ENCODE peak calls at places on chromosomes 2 and 18, in four cellular contexts. J, C, A and M are unnamed samples.

GRCh38 chr18:68667121-68667520 is 47.8 kb downstream of the TMX3 start:
- DNase-seq in J (no peak), C (no peak), A (no peak), M (no peak)

GRCh38 chr18:48796491-48797205 is 154.1 kb downstream of the SMAD7 start:
- DNase-seq in J (no peak), C (no peak), A (no peak), M (no peak)

GRCh38 chr18:29962579-29962978 is 1080.0 kb downstream of the DSC3 start:
- DNase-seq in J (no peak), C (no peak), A (no peak), M (no peak)

GRCh38 chr18:23809411-23809810 is 120.2 kb downstream of the LAMA3 start:
- DNase-seq in J (no peak), C (no peak), A (no peak), M (no peak)

GRCh38 chr2:17894005-17894404 is 15.5 kb downstream of the KCNS3 start:
- DNase-seq in J (no peak), C (no peak), A (no peak), M (no peak)

GRCh38 chr2:216516730-216517350 is 18.2 kb downstream of the RPL37A start:
- DNase-seq in J (peak), C (no peak), A (no peak), M (no peak)

GRCh38 chr2:12884713-12885282 is 168.1 kb downstream of the TRIB2 start:
- DNase-seq in J (peak), C (peak), A (no peak), M (peak)

GRCh38 chr2:30820381-30821055 is 13.3 kb upstream of the CAPN13 start:
- DNase-seq in J (no peak), C (no peak), A (no peak), M (no peak)

GRCh38 chr18:35141077-35141476 is 99.8 kb upstream of the ZNF397 start:
- DNase-seq in J (no peak), C (no peak), A (no peak), M (no peak)

GRCh38 chr2:102915128-102915527 is 153.3 kb downstream of the TMEM182 start:
- DNase-seq in J (peak), C (no peak), A (no peak), M (peak)

GRCh38 chr2:18345848-18346247 is 214.6 kb downstream of the RDH14 start:
- DNase-seq in J (peak), C (peak), A (no peak), M (peak)

GRCh38 chr18:49161627-49162026 is 210.9 kb upstream of the SMAD7 start:
- DNase-seq in J (no peak), C (no peak), A (no peak), M (no peak)

DNA sequence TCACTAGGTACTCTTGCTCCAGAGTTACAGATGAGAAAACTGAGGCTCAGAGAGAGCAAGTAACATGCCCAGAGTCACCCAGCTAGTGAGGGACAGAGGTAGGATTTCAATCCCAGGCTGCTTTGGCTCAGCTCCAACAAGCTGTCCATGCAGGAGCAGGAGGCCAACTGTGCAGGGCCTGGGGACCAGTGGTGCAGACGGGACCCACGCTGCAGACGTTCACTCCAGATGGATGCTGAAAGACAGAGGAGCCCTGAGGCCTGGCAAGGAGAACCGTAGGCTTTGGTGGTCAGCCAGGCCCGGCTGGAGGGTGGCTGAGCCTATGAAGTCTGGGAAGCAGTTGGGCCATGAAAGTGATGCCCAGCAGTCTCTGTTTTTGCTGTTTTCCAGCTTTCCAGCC is 102.6 kb downstream of the MCFD2 start:
- DNase-seq in J (no peak), C (no peak), A (no peak), M (no peak)
- TF ChIP-seq POLR2A in J (no peak), C (no peak), A (no peak), M (no peak)

DNA sequence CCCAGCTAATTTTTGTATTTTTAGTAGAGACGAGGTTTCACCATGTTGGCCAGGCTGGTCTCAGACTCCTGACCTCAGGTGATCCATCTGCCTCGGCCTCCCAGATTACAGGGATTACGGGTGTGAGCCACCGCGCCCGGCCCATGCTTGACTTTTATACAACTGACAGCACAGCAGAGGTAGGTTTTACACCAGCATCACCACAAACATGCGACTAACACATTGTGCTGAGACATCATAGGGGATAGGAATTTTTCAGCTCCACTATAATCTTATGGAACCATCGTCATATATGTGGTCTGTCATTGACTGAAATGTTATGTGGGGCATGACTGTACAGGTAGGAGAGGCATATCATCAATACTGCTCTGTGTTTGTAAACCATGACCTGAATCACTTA is 122.1 kb downstream of the THADA start:
- DNase-seq in J (no peak), C (no peak), A (no peak), M (no peak)
- TF ChIP-seq POLR2A in J (no peak), C (no peak), A (no peak), M (no peak)

GRCh38 chr2:191018663-191019119 is 4.7 kb upstream of the STAT1 start:
- DNase-seq in J (no peak), C (no peak), A (no peak), M (no peak)

GRCh38 chr2:191018048-191018447 is 4.1 kb upstream of the STAT1 start:
- DNase-seq in J (no peak), C (no peak), A (no peak), M (no peak)

GRCh38 chr2:191020221-191020741 is 6.3 kb upstream of the STAT1 start:
- DNase-seq in J (peak), C (peak), A (peak), M (peak)

GRCh38 chr2:191023235-191023679 is 9.3 kb upstream of the STAT1 start:
- DNase-seq in J (no peak), C (no peak), A (no peak), M (no peak)

GRCh38 chr2:191020742-191021381 is 6.9 kb upstream of the STAT1 start:
- DNase-seq in J (peak), C (peak), A (no peak), M (no peak)
- TF ChIP-seq POLR2A in J (peak), C (no peak), A (no peak), M (no peak)

DNA sequence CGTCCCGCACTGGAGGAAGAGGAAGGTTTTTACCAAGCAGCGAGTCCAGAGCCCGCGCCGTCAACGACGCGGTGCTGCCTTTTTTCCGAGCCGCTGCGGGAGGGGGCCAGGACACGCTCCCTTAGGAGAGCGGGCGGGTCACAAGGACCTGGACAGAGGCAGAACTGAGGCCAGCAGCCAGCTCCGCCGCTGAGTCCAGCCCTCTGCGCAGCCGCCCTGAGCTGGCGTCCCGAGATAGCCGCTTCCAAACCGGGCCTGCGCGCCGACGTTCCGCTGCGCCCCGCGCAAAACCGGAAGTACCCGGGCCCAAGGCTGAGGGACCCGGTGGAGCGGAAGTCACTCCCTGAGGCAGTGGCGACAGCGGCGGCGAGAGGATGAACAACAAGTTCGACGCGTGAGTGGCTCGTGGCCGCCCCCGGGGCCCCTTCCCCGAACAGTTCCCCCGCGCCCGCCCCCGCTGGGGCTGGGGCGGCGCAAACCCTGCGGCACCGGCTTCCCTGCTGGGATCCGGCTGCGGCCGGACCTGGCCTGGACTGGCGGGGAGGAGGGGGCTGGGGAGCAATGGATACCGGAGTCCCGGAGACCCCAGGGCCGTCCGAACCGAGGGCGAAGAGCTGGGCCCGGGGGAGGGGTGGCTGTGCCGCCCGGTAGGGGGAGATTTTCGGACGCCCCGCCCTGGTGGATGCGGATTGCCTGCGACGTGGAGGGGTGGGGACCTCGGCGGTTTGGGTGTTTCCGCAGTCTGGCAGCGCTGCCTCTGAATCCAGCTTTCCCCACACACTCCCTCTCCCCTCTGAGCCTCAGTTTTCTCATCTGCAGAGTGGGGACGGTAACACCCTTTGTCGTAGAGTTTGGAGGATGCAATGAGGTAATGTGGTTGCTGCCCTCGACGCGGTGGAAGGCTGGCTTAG is at the start of the genes EIF4E2 and TIGD1:
- DNase-seq in J (peak), C (peak), A (peak), M (peak)
- TF ChIP-seq POLR2A in J (peak), C (peak), A (no peak), M (peak)